ENCODE peak calls at places on chromosome 10, in ten cellular contexts. One of them, this sample, is unnamed.

GRCh38 chr10:60555710-60556109 is 166.0 kb upstream of the ANK3 start:
- DNase-seq in suprapubic skin: no peak
- DNase-seq in osteocyte: no peak
- DNase-seq in activated CD4-positive, alpha-beta T cell treated with anti-CD3 and anti-CD28 coated beads for 24 hours: no peak
- DNase-seq in fibroblast of the conjunctiva: no peak
- DNase-seq in HFFc6: no peak
- DNase-seq in stimulated activated CD4-positive, alpha-beta T cell treated with anti-CD3 and anti-CD28 coated beads, Interleukin-2, amount 100 ng/mL, for 48 hours: no peak
- DNase-seq in activated CD4-positive, alpha-beta memory T cell treated with anti-CD3 and anti-CD28 coated beads for 36 hours: no peak
- DNase-seq in iris pigment epithelial cell: no peak
- DNase-seq in ELF-1: no peak
- DNase-seq in this sample: no peak

GRCh38 chr10:3805791-3806381 is 20.9 kb upstream of the KLF6 start:
- DNase-seq in suprapubic skin: no peak
- DNase-seq in osteocyte: no peak
- DNase-seq in activated CD4-positive, alpha-beta T cell treated with anti-CD3 and anti-CD28 coated beads for 24 hours: no peak
- DNase-seq in fibroblast of the conjunctiva: peak; percentile 90
- DNase-seq in HFFc6: peak; percentile 75
- DNase-seq in stimulated activated CD4-positive, alpha-beta T cell treated with anti-CD3 and anti-CD28 coated beads, Interleukin-2, amount 100 ng/mL, for 48 hours: no peak
- DNase-seq in activated CD4-positive, alpha-beta memory T cell treated with anti-CD3 and anti-CD28 coated beads for 36 hours: peak; percentile 72
- DNase-seq in iris pigment epithelial cell: peak; percentile 79
- DNase-seq in ELF-1: peak; percentile 86
- DNase-seq in this sample: no peak

GRCh38 chr10:49349390-49349789 is 46.5 kb downstream of the DRGX start:
- DNase-seq in suprapubic skin: no peak
- DNase-seq in osteocyte: peak; percentile 34
- DNase-seq in activated CD4-positive, alpha-beta T cell treated with anti-CD3 and anti-CD28 coated beads for 24 hours: no peak
- DNase-seq in fibroblast of the conjunctiva: no peak
- DNase-seq in HFFc6: no peak
- DNase-seq in stimulated activated CD4-positive, alpha-beta T cell treated with anti-CD3 and anti-CD28 coated beads, Interleukin-2, amount 100 ng/mL, for 48 hours: no peak
- DNase-seq in activated CD4-positive, alpha-beta memory T cell treated with anti-CD3 and anti-CD28 coated beads for 36 hours: no peak
- DNase-seq in iris pigment epithelial cell: no peak
- DNase-seq in ELF-1: no peak
- DNase-seq in this sample: no peak

GRCh38 chr10:131825960-131826650 is 74.7 kb upstream of the PPP2R2D start:
- DNase-seq in suprapubic skin: peak; percentile 54
- DNase-seq in osteocyte: no peak
- DNase-seq in activated CD4-positive, alpha-beta T cell treated with anti-CD3 and anti-CD28 coated beads for 24 hours: no peak
- DNase-seq in fibroblast of the conjunctiva: no peak
- DNase-seq in HFFc6: no peak
- DNase-seq in stimulated activated CD4-positive, alpha-beta T cell treated with anti-CD3 and anti-CD28 coated beads, Interleukin-2, amount 100 ng/mL, for 48 hours: no peak
- DNase-seq in activated CD4-positive, alpha-beta memory T cell treated with anti-CD3 and anti-CD28 coated beads for 36 hours: no peak
- DNase-seq in iris pigment epithelial cell: no peak
- DNase-seq in ELF-1: peak; percentile 18
- DNase-seq in this sample: no peak

GRCh38 chr10:60389413-60390009 is at the start of gene ANK3:
- DNase-seq in suprapubic skin: no peak
- DNase-seq in osteocyte: no peak
- DNase-seq in activated CD4-positive, alpha-beta T cell treated with anti-CD3 and anti-CD28 coated beads for 24 hours: no peak
- DNase-seq in fibroblast of the conjunctiva: no peak
- DNase-seq in HFFc6: no peak
- DNase-seq in stimulated activated CD4-positive, alpha-beta T cell treated with anti-CD3 and anti-CD28 coated beads, Interleukin-2, amount 100 ng/mL, for 48 hours: no peak
- DNase-seq in activated CD4-positive, alpha-beta memory T cell treated with anti-CD3 and anti-CD28 coated beads for 36 hours: no peak
- DNase-seq in iris pigment epithelial cell: no peak
- DNase-seq in ELF-1: no peak
- DNase-seq in this sample: no peak

GRCh38 chr10:11086177-11086576 is 68.5 kb downstream of the CELF2 start:
- DNase-seq in suprapubic skin: no peak
- DNase-seq in osteocyte: no peak
- DNase-seq in activated CD4-positive, alpha-beta T cell treated with anti-CD3 and anti-CD28 coated beads for 24 hours: no peak
- DNase-seq in fibroblast of the conjunctiva: no peak
- DNase-seq in HFFc6: no peak
- DNase-seq in stimulated activated CD4-positive, alpha-beta T cell treated with anti-CD3 and anti-CD28 coated beads, Interleukin-2, amount 100 ng/mL, for 48 hours: no peak
- DNase-seq in activated CD4-positive, alpha-beta memory T cell treated with anti-CD3 and anti-CD28 coated beads for 36 hours: no peak
- DNase-seq in iris pigment epithelial cell: no peak
- DNase-seq in ELF-1: no peak
- DNase-seq in this sample: no peak

GRCh38 chr10:66925896-66926719 is at the start of gene LRRTM3:
- DNase-seq in suprapubic skin: no peak
- DNase-seq in osteocyte: peak; percentile 86
- DNase-seq in activated CD4-positive, alpha-beta T cell treated with anti-CD3 and anti-CD28 coated beads for 24 hours: no peak
- DNase-seq in fibroblast of the conjunctiva: peak; percentile 53
- DNase-seq in HFFc6: peak; percentile 67
- DNase-seq in stimulated activated CD4-positive, alpha-beta T cell treated with anti-CD3 and anti-CD28 coated beads, Interleukin-2, amount 100 ng/mL, for 48 hours: no peak
- DNase-seq in activated CD4-positive, alpha-beta memory T cell treated with anti-CD3 and anti-CD28 coated beads for 36 hours: peak; percentile 38
- DNase-seq in iris pigment epithelial cell: peak; percentile 87
- DNase-seq in ELF-1: peak; percentile 82
- DNase-seq in this sample: peak; percentile 77

GRCh38 chr10:49116509-49117365 is 1.4 kb upstream of the VSTM4 start:
- DNase-seq in suprapubic skin: no peak
- DNase-seq in osteocyte: peak; percentile 72
- DNase-seq in activated CD4-positive, alpha-beta T cell treated with anti-CD3 and anti-CD28 coated beads for 24 hours: no peak
- DNase-seq in fibroblast of the conjunctiva: no peak
- DNase-seq in HFFc6: no peak
- DNase-seq in stimulated activated CD4-positive, alpha-beta T cell treated with anti-CD3 and anti-CD28 coated beads, Interleukin-2, amount 100 ng/mL, for 48 hours: no peak
- DNase-seq in activated CD4-positive, alpha-beta memory T cell treated with anti-CD3 and anti-CD28 coated beads for 36 hours: no peak
- DNase-seq in iris pigment epithelial cell: no peak
- DNase-seq in ELF-1: no peak
- DNase-seq in this sample: no peak

GRCh38 chr10:110912374-110912773 is 6.6 kb downstream of the BBIP1 start:
- DNase-seq in suprapubic skin: no peak
- DNase-seq in osteocyte: no peak
- DNase-seq in activated CD4-positive, alpha-beta T cell treated with anti-CD3 and anti-CD28 coated beads for 24 hours: no peak
- DNase-seq in fibroblast of the conjunctiva: peak; percentile 29
- DNase-seq in HFFc6: peak; percentile 63
- DNase-seq in stimulated activated CD4-positive, alpha-beta T cell treated with anti-CD3 and anti-CD28 coated beads, Interleukin-2, amount 100 ng/mL, for 48 hours: no peak
- DNase-seq in activated CD4-positive, alpha-beta memory T cell treated with anti-CD3 and anti-CD28 coated beads for 36 hours: no peak
- DNase-seq in iris pigment epithelial cell: peak; percentile 77
- DNase-seq in ELF-1: no peak
- DNase-seq in this sample: no peak

GRCh38 chr10:188546-188945 is 53.3 kb downstream of the ZMYND11 start:
- DNase-seq in suprapubic skin: no peak
- DNase-seq in osteocyte: no peak
- DNase-seq in activated CD4-positive, alpha-beta T cell treated with anti-CD3 and anti-CD28 coated beads for 24 hours: no peak
- DNase-seq in fibroblast of the conjunctiva: no peak
- DNase-seq in HFFc6: no peak
- DNase-seq in stimulated activated CD4-positive, alpha-beta T cell treated with anti-CD3 and anti-CD28 coated beads, Interleukin-2, amount 100 ng/mL, for 48 hours: no peak
- DNase-seq in activated CD4-positive, alpha-beta memory T cell treated with anti-CD3 and anti-CD28 coated beads for 36 hours: no peak
- DNase-seq in iris pigment epithelial cell: peak; percentile 33
- DNase-seq in ELF-1: no peak
- DNase-seq in this sample: no peak

GRCh38 chr10:133168617-133169031 is 8.6 kb downstream of the KNDC1 start:
- DNase-seq in suprapubic skin: peak; percentile 63
- DNase-seq in osteocyte: no peak
- DNase-seq in activated CD4-positive, alpha-beta T cell treated with anti-CD3 and anti-CD28 coated beads for 24 hours: no peak
- DNase-seq in fibroblast of the conjunctiva: no peak
- DNase-seq in HFFc6: no peak
- DNase-seq in stimulated activated CD4-positive, alpha-beta T cell treated with anti-CD3 and anti-CD28 coated beads, Interleukin-2, amount 100 ng/mL, for 48 hours: no peak
- DNase-seq in activated CD4-positive, alpha-beta memory T cell treated with anti-CD3 and anti-CD28 coated beads for 36 hours: no peak
- DNase-seq in iris pigment epithelial cell: no peak
- DNase-seq in ELF-1: no peak
- DNase-seq in this sample: no peak

GRCh38 chr10:103757531-103758293 is 97.7 kb downstream of the SH3PXD2A start:
- DNase-seq in suprapubic skin: no peak
- DNase-seq in osteocyte: no peak
- DNase-seq in activated CD4-positive, alpha-beta T cell treated with anti-CD3 and anti-CD28 coated beads for 24 hours: peak; percentile 59
- DNase-seq in fibroblast of the conjunctiva: no peak
- DNase-seq in HFFc6: peak; percentile 80
- DNase-seq in stimulated activated CD4-positive, alpha-beta T cell treated with anti-CD3 and anti-CD28 coated beads, Interleukin-2, amount 100 ng/mL, for 48 hours: peak; percentile 50
- DNase-seq in activated CD4-positive, alpha-beta memory T cell treated with anti-CD3 and anti-CD28 coated beads for 36 hours: peak; percentile 55
- DNase-seq in iris pigment epithelial cell: peak; percentile 80
- DNase-seq in ELF-1: peak; percentile 81
- DNase-seq in this sample: no peak

GRCh38 chr10:31599626-31600504 is 280.8 kb downstream of the ZEB1 start:
- DNase-seq in suprapubic skin: no peak
- DNase-seq in osteocyte: peak; percentile 42
- DNase-seq in activated CD4-positive, alpha-beta T cell treated with anti-CD3 and anti-CD28 coated beads for 24 hours: no peak
- DNase-seq in fibroblast of the conjunctiva: no peak
- DNase-seq in HFFc6: no peak
- DNase-seq in stimulated activated CD4-positive, alpha-beta T cell treated with anti-CD3 and anti-CD28 coated beads, Interleukin-2, amount 100 ng/mL, for 48 hours: no peak
- DNase-seq in activated CD4-positive, alpha-beta memory T cell treated with anti-CD3 and anti-CD28 coated beads for 36 hours: peak; percentile 13
- DNase-seq in iris pigment epithelial cell: no peak
- DNase-seq in ELF-1: no peak
- DNase-seq in this sample: no peak

GRCh38 chr10:35986756-35987467 is 344.8 kb upstream of the FZD8 start:
- DNase-seq in suprapubic skin: no peak
- DNase-seq in osteocyte: no peak
- DNase-seq in activated CD4-positive, alpha-beta T cell treated with anti-CD3 and anti-CD28 coated beads for 24 hours: no peak
- DNase-seq in fibroblast of the conjunctiva: no peak
- DNase-seq in HFFc6: no peak
- DNase-seq in stimulated activated CD4-positive, alpha-beta T cell treated with anti-CD3 and anti-CD28 coated beads, Interleukin-2, amount 100 ng/mL, for 48 hours: no peak
- DNase-seq in activated CD4-positive, alpha-beta memory T cell treated with anti-CD3 and anti-CD28 coated beads for 36 hours: no peak
- DNase-seq in iris pigment epithelial cell: no peak
- DNase-seq in ELF-1: no peak
- DNase-seq in this sample: peak; percentile 3

GRCh38 chr10:89611282-89611681 is 33.8 kb downstream of the PANK1 start:
- DNase-seq in suprapubic skin: no peak
- DNase-seq in osteocyte: no peak
- DNase-seq in activated CD4-positive, alpha-beta T cell treated with anti-CD3 and anti-CD28 coated beads for 24 hours: no peak
- DNase-seq in fibroblast of the conjunctiva: no peak
- DNase-seq in HFFc6: no peak
- DNase-seq in stimulated activated CD4-positive, alpha-beta T cell treated with anti-CD3 and anti-CD28 coated beads, Interleukin-2, amount 100 ng/mL, for 48 hours: no peak
- DNase-seq in activated CD4-positive, alpha-beta memory T cell treated with anti-CD3 and anti-CD28 coated beads for 36 hours: no peak
- DNase-seq in iris pigment epithelial cell: no peak
- DNase-seq in ELF-1: no peak
- DNase-seq in this sample: no peak

GRCh38 chr10:123997486-123998196 is 95.8 kb downstream of the CHST15 start:
- DNase-seq in suprapubic skin: peak; percentile 77
- DNase-seq in osteocyte: peak; percentile 82
- DNase-seq in activated CD4-positive, alpha-beta T cell treated with anti-CD3 and anti-CD28 coated beads for 24 hours: no peak
- DNase-seq in fibroblast of the conjunctiva: peak; percentile 87
- DNase-seq in HFFc6: peak; percentile 99
- DNase-seq in stimulated activated CD4-positive, alpha-beta T cell treated with anti-CD3 and anti-CD28 coated beads, Interleukin-2, amount 100 ng/mL, for 48 hours: no peak
- DNase-seq in activated CD4-positive, alpha-beta memory T cell treated with anti-CD3 and anti-CD28 coated beads for 36 hours: no peak
- DNase-seq in iris pigment epithelial cell: peak; percentile 98
- DNase-seq in ELF-1: no peak
- DNase-seq in this sample: no peak

GRCh38 chr10:110493832-110494426 is 3.8 kb upstream of the DUSP5 start:
- DNase-seq in suprapubic skin: no peak
- DNase-seq in osteocyte: no peak
- DNase-seq in activated CD4-positive, alpha-beta T cell treated with anti-CD3 and anti-CD28 coated beads for 24 hours: no peak
- DNase-seq in fibroblast of the conjunctiva: no peak
- DNase-seq in HFFc6: no peak
- DNase-seq in stimulated activated CD4-positive, alpha-beta T cell treated with anti-CD3 and anti-CD28 coated beads, Interleukin-2, amount 100 ng/mL, for 48 hours: no peak
- DNase-seq in activated CD4-positive, alpha-beta memory T cell treated with anti-CD3 and anti-CD28 coated beads for 36 hours: no peak
- DNase-seq in iris pigment epithelial cell: peak; percentile 53
- DNase-seq in ELF-1: peak; percentile 20
- DNase-seq in this sample: no peak

GRCh38 chr10:62805139-62806092 is 896 bp downstream of the ADO start:
- DNase-seq in suprapubic skin: no peak
- DNase-seq in osteocyte: no peak
- DNase-seq in activated CD4-positive, alpha-beta T cell treated with anti-CD3 and anti-CD28 coated beads for 24 hours: peak; percentile 42
- DNase-seq in fibroblast of the conjunctiva: no peak
- DNase-seq in HFFc6: peak; percentile 43
- DNase-seq in stimulated activated CD4-positive, alpha-beta T cell treated with anti-CD3 and anti-CD28 coated beads, Interleukin-2, amount 100 ng/mL, for 48 hours: no peak
- DNase-seq in activated CD4-positive, alpha-beta memory T cell treated with anti-CD3 and anti-CD28 coated beads for 36 hours: peak; percentile 33
- DNase-seq in iris pigment epithelial cell: peak; percentile 55
- DNase-seq in ELF-1: peak; percentile 76
- DNase-seq in this sample: no peak

GRCh38 chr10:48653944-48654698 is 30.6 kb upstream of the WDFY4 start:
- DNase-seq in suprapubic skin: no peak
- DNase-seq in osteocyte: no peak
- DNase-seq in activated CD4-positive, alpha-beta T cell treated with anti-CD3 and anti-CD28 coated beads for 24 hours: no peak
- DNase-seq in fibroblast of the conjunctiva: no peak
- DNase-seq in HFFc6: no peak
- DNase-seq in stimulated activated CD4-positive, alpha-beta T cell treated with anti-CD3 and anti-CD28 coated beads, Interleukin-2, amount 100 ng/mL, for 48 hours: no peak
- DNase-seq in activated CD4-positive, alpha-beta memory T cell treated with anti-CD3 and anti-CD28 coated beads for 36 hours: no peak
- DNase-seq in iris pigment epithelial cell: no peak
- DNase-seq in ELF-1: no peak
- DNase-seq in this sample: no peak

GRCh38 chr10:72310241-72310633 is 36.5 kb downstream of the DDIT4 start:
- DNase-seq in suprapubic skin: no peak
- DNase-seq in osteocyte: no peak
- DNase-seq in activated CD4-positive, alpha-beta T cell treated with anti-CD3 and anti-CD28 coated beads for 24 hours: no peak
- DNase-seq in fibroblast of the conjunctiva: no peak
- DNase-seq in HFFc6: no peak
- DNase-seq in stimulated activated CD4-positive, alpha-beta T cell treated with anti-CD3 and anti-CD28 coated beads, Interleukin-2, amount 100 ng/mL, for 48 hours: no peak
- DNase-seq in activated CD4-positive, alpha-beta memory T cell treated with anti-CD3 and anti-CD28 coated beads for 36 hours: no peak
- DNase-seq in iris pigment epithelial cell: peak; percentile 61
- DNase-seq in ELF-1: peak; percentile 57
- DNase-seq in this sample: no peak

GRCh38 chr10:118990326-118990725 is 39.2 kb upstream of the NANOS1 start:
- DNase-seq in suprapubic skin: no peak
- DNase-seq in osteocyte: no peak
- DNase-seq in activated CD4-positive, alpha-beta T cell treated with anti-CD3 and anti-CD28 coated beads for 24 hours: no peak
- DNase-seq in fibroblast of the conjunctiva: no peak
- DNase-seq in HFFc6: no peak
- DNase-seq in stimulated activated CD4-positive, alpha-beta T cell treated with anti-CD3 and anti-CD28 coated beads, Interleukin-2, amount 100 ng/mL, for 48 hours: no peak
- DNase-seq in activated CD4-positive, alpha-beta memory T cell treated with anti-CD3 and anti-CD28 coated beads for 36 hours: no peak
- DNase-seq in iris pigment epithelial cell: no peak
- DNase-seq in ELF-1: no peak
- DNase-seq in this sample: no peak

GRCh38 chr10:129854796-129855705 is 109.0 kb downstream of the EBF3 start:
- DNase-seq in suprapubic skin: peak; percentile 54
- DNase-seq in osteocyte: no peak
- DNase-seq in activated CD4-positive, alpha-beta T cell treated with anti-CD3 and anti-CD28 coated beads for 24 hours: no peak
- DNase-seq in fibroblast of the conjunctiva: no peak
- DNase-seq in HFFc6: no peak
- DNase-seq in stimulated activated CD4-positive, alpha-beta T cell treated with anti-CD3 and anti-CD28 coated beads, Interleukin-2, amount 100 ng/mL, for 48 hours: no peak
- DNase-seq in activated CD4-positive, alpha-beta memory T cell treated with anti-CD3 and anti-CD28 coated beads for 36 hours: no peak
- DNase-seq in iris pigment epithelial cell: no peak
- DNase-seq in ELF-1: no peak
- DNase-seq in this sample: no peak

GRCh38 chr10:70114902-70115301 is 17.7 kb downstream of the AIFM2 start:
- DNase-seq in suprapubic skin: no peak
- DNase-seq in osteocyte: no peak
- DNase-seq in activated CD4-positive, alpha-beta T cell treated with anti-CD3 and anti-CD28 coated beads for 24 hours: no peak
- DNase-seq in fibroblast of the conjunctiva: no peak
- DNase-seq in HFFc6: no peak
- DNase-seq in stimulated activated CD4-positive, alpha-beta T cell treated with anti-CD3 and anti-CD28 coated beads, Interleukin-2, amount 100 ng/mL, for 48 hours: no peak
- DNase-seq in activated CD4-positive, alpha-beta memory T cell treated with anti-CD3 and anti-CD28 coated beads for 36 hours: no peak
- DNase-seq in iris pigment epithelial cell: no peak
- DNase-seq in ELF-1: peak; percentile 36
- DNase-seq in this sample: no peak

GRCh38 chr10:75431180-75432111 is at the start of gene LRMDA:
- DNase-seq in suprapubic skin: no peak
- DNase-seq in osteocyte: no peak
- DNase-seq in activated CD4-positive, alpha-beta T cell treated with anti-CD3 and anti-CD28 coated beads for 24 hours: no peak
- DNase-seq in fibroblast of the conjunctiva: no peak
- DNase-seq in HFFc6: no peak
- DNase-seq in stimulated activated CD4-positive, alpha-beta T cell treated with anti-CD3 and anti-CD28 coated beads, Interleukin-2, amount 100 ng/mL, for 48 hours: no peak
- DNase-seq in activated CD4-positive, alpha-beta memory T cell treated with anti-CD3 and anti-CD28 coated beads for 36 hours: no peak
- DNase-seq in iris pigment epithelial cell: peak; percentile 45
- DNase-seq in ELF-1: no peak
- DNase-seq in this sample: no peak

GRCh38 chr10:13642293-13642692 is 55.5 kb downstream of the PRPF18 start:
- DNase-seq in suprapubic skin: no peak
- DNase-seq in osteocyte: no peak
- DNase-seq in activated CD4-positive, alpha-beta T cell treated with anti-CD3 and anti-CD28 coated beads for 24 hours: no peak
- DNase-seq in fibroblast of the conjunctiva: no peak
- DNase-seq in HFFc6: no peak
- DNase-seq in stimulated activated CD4-positive, alpha-beta T cell treated with anti-CD3 and anti-CD28 coated beads, Interleukin-2, amount 100 ng/mL, for 48 hours: no peak
- DNase-seq in activated CD4-positive, alpha-beta memory T cell treated with anti-CD3 and anti-CD28 coated beads for 36 hours: no peak
- DNase-seq in iris pigment epithelial cell: no peak
- DNase-seq in ELF-1: no peak
- DNase-seq in this sample: no peak

GRCh38 chr10:95788830-95789229 is 32.9 kb downstream of the ENTPD1 start:
- DNase-seq in suprapubic skin: no peak
- DNase-seq in osteocyte: no peak
- DNase-seq in activated CD4-positive, alpha-beta T cell treated with anti-CD3 and anti-CD28 coated beads for 24 hours: no peak
- DNase-seq in fibroblast of the conjunctiva: peak; percentile 29
- DNase-seq in HFFc6: peak; percentile 4
- DNase-seq in stimulated activated CD4-positive, alpha-beta T cell treated with anti-CD3 and anti-CD28 coated beads, Interleukin-2, amount 100 ng/mL, for 48 hours: no peak
- DNase-seq in activated CD4-positive, alpha-beta memory T cell treated with anti-CD3 and anti-CD28 coated beads for 36 hours: no peak
- DNase-seq in iris pigment epithelial cell: peak; percentile 77
- DNase-seq in ELF-1: no peak
- DNase-seq in this sample: no peak

GRCh38 chr10:131750171-131750895 is 150.5 kb upstream of the PPP2R2D start:
- DNase-seq in suprapubic skin: no peak
- DNase-seq in osteocyte: no peak
- DNase-seq in activated CD4-positive, alpha-beta T cell treated with anti-CD3 and anti-CD28 coated beads for 24 hours: no peak
- DNase-seq in fibroblast of the conjunctiva: no peak
- DNase-seq in HFFc6: no peak
- DNase-seq in stimulated activated CD4-positive, alpha-beta T cell treated with anti-CD3 and anti-CD28 coated beads, Interleukin-2, amount 100 ng/mL, for 48 hours: no peak
- DNase-seq in activated CD4-positive, alpha-beta memory T cell treated with anti-CD3 and anti-CD28 coated beads for 36 hours: no peak
- DNase-seq in iris pigment epithelial cell: no peak
- DNase-seq in ELF-1: no peak
- DNase-seq in this sample: no peak

GRCh38 chr10:1422275-1422674 is 315.1 kb downstream of the ADARB2 start:
- DNase-seq in suprapubic skin: no peak
- DNase-seq in osteocyte: peak; percentile 73
- DNase-seq in activated CD4-positive, alpha-beta T cell treated with anti-CD3 and anti-CD28 coated beads for 24 hours: no peak
- DNase-seq in fibroblast of the conjunctiva: no peak
- DNase-seq in HFFc6: no peak
- DNase-seq in stimulated activated CD4-positive, alpha-beta T cell treated with anti-CD3 and anti-CD28 coated beads, Interleukin-2, amount 100 ng/mL, for 48 hours: no peak
- DNase-seq in activated CD4-positive, alpha-beta memory T cell treated with anti-CD3 and anti-CD28 coated beads for 36 hours: no peak
- DNase-seq in iris pigment epithelial cell: no peak
- DNase-seq in ELF-1: no peak
- DNase-seq in this sample: no peak